ENCODE peak calls at places on chromosome 7, in seven cellular contexts. One of them, this sample, is unnamed.

GRCh38 chr7:44315504-44315903 is 9.9 kb downstream of the CAMK2B start:
- DNase-seq in KBM-7: no peak
- DNase-seq in ovary: no peak
- DNase-seq in NT2/D1: no peak
- DNase-seq in activated CD4-positive, CD25-positive, alpha-beta regulatory T cell: no peak
- DNase-seq in HFF-Myc: no peak
- DNase-seq in stimulated activated CD4-positive, alpha-beta T cell treated with anti-CD3 and anti-CD28 coated beads, Interleukin-2, amount 100 ng/mL, for 24 hours: no peak
- DNase-seq in this sample: no peak

GRCh38 chr7:137948083-137948844 is 53.6 kb downstream of the CREB3L2 start:
- DNase-seq in KBM-7: no peak
- DNase-seq in stimulated activated CD4-positive, alpha-beta T cell treated with anti-CD3 and anti-CD28 coated beads, Interleukin-2, amount 100 ng/mL, for 24 hours: no peak
- DNase-seq in NT2/D1: no peak
- DNase-seq in activated CD4-positive, CD25-positive, alpha-beta regulatory T cell: no peak
- DNase-seq in ovary: no peak
- DNase-seq in HFF-Myc: no peak
- DNase-seq in this sample: no peak

GRCh38 chr7:94378396-94378795 is 16.3 kb upstream of the COL1A2 start:
- DNase-seq in NT2/D1: no peak
- DNase-seq in ovary: no peak
- DNase-seq in KBM-7: no peak
- DNase-seq in stimulated activated CD4-positive, alpha-beta T cell treated with anti-CD3 and anti-CD28 coated beads, Interleukin-2, amount 100 ng/mL, for 24 hours: no peak
- DNase-seq in HFF-Myc: no peak
- DNase-seq in activated CD4-positive, CD25-positive, alpha-beta regulatory T cell: no peak
- DNase-seq in this sample: no peak

GRCh38 chr7:2213551-2214215 is 19.1 kb downstream of the MAD1L1 start:
- DNase-seq in KBM-7: no peak
- DNase-seq in stimulated activated CD4-positive, alpha-beta T cell treated with anti-CD3 and anti-CD28 coated beads, Interleukin-2, amount 100 ng/mL, for 24 hours: no peak
- DNase-seq in NT2/D1: no peak
- DNase-seq in activated CD4-positive, CD25-positive, alpha-beta regulatory T cell: no peak
- DNase-seq in ovary: no peak
- DNase-seq in HFF-Myc: no peak
- DNase-seq in this sample: no peak

GRCh38 chr7:2357165-2357564 is 2.5 kb downstream of the EIF3B start:
- DNase-seq in activated CD4-positive, CD25-positive, alpha-beta regulatory T cell: no peak
- DNase-seq in HFF-Myc: no peak
- DNase-seq in KBM-7: no peak
- DNase-seq in stimulated activated CD4-positive, alpha-beta T cell treated with anti-CD3 and anti-CD28 coated beads, Interleukin-2, amount 100 ng/mL, for 24 hours: no peak
- DNase-seq in NT2/D1: no peak
- DNase-seq in ovary: no peak
- DNase-seq in this sample: no peak

GRCh38 chr7:70000747-70001348 is 402.6 kb downstream of the AUTS2 start:
- DNase-seq in HFF-Myc: no peak
- DNase-seq in NT2/D1: no peak
- DNase-seq in stimulated activated CD4-positive, alpha-beta T cell treated with anti-CD3 and anti-CD28 coated beads, Interleukin-2, amount 100 ng/mL, for 24 hours: no peak
- DNase-seq in KBM-7: no peak
- DNase-seq in ovary: no peak
- DNase-seq in activated CD4-positive, CD25-positive, alpha-beta regulatory T cell: no peak
- DNase-seq in this sample: no peak

GRCh38 chr7:11448319-11448718 is 383.7 kb downstream of the THSD7A start:
- DNase-seq in NT2/D1: no peak
- DNase-seq in HFF-Myc: no peak
- DNase-seq in ovary: no peak
- DNase-seq in stimulated activated CD4-positive, alpha-beta T cell treated with anti-CD3 and anti-CD28 coated beads, Interleukin-2, amount 100 ng/mL, for 24 hours: no peak
- DNase-seq in activated CD4-positive, CD25-positive, alpha-beta regulatory T cell: no peak
- DNase-seq in KBM-7: no peak
- DNase-seq in this sample: no peak

GRCh38 chr7:98168904-98169621 is 42.2 kb upstream of the BHLHA15 start:
- DNase-seq in stimulated activated CD4-positive, alpha-beta T cell treated with anti-CD3 and anti-CD28 coated beads, Interleukin-2, amount 100 ng/mL, for 24 hours: no peak
- DNase-seq in NT2/D1: no peak
- DNase-seq in ovary: no peak
- DNase-seq in KBM-7: no peak
- DNase-seq in activated CD4-positive, CD25-positive, alpha-beta regulatory T cell: no peak
- DNase-seq in HFF-Myc: no peak
- DNase-seq in this sample: no peak

GRCh38 chr7:152761116-152761748 is 1.7 kb downstream of the ACTR3B start:
- DNase-seq in stimulated activated CD4-positive, alpha-beta T cell treated with anti-CD3 and anti-CD28 coated beads, Interleukin-2, amount 100 ng/mL, for 24 hours: no peak
- DNase-seq in NT2/D1: no peak
- DNase-seq in activated CD4-positive, CD25-positive, alpha-beta regulatory T cell: no peak
- DNase-seq in ovary: no peak
- DNase-seq in KBM-7: no peak
- DNase-seq in HFF-Myc: no peak
- DNase-seq in this sample: peak; percentile 86

GRCh38 chr7:824664-825063 is 7.6 kb upstream of the SUN1 start:
- DNase-seq in stimulated activated CD4-positive, alpha-beta T cell treated with anti-CD3 and anti-CD28 coated beads, Interleukin-2, amount 100 ng/mL, for 24 hours: no peak
- DNase-seq in NT2/D1: no peak
- DNase-seq in HFF-Myc: no peak
- DNase-seq in activated CD4-positive, CD25-positive, alpha-beta regulatory T cell: no peak
- DNase-seq in ovary: no peak
- DNase-seq in KBM-7: no peak
- DNase-seq in this sample: no peak

GRCh38 chr7:73822319-73823173 is 8.2 kb upstream of the CLDN4 start:
- DNase-seq in stimulated activated CD4-positive, alpha-beta T cell treated with anti-CD3 and anti-CD28 coated beads, Interleukin-2, amount 100 ng/mL, for 24 hours: no peak
- DNase-seq in activated CD4-positive, CD25-positive, alpha-beta regulatory T cell: no peak
- DNase-seq in NT2/D1: no peak
- DNase-seq in HFF-Myc: peak; percentile 81
- DNase-seq in ovary: no peak
- DNase-seq in KBM-7: no peak
- DNase-seq in this sample: peak; percentile 100

GRCh38 chr7:38323156-38323555 is 49.7 kb upstream of the TARP start:
- DNase-seq in ovary: no peak
- DNase-seq in KBM-7: no peak
- DNase-seq in NT2/D1: no peak
- DNase-seq in HFF-Myc: no peak
- DNase-seq in stimulated activated CD4-positive, alpha-beta T cell treated with anti-CD3 and anti-CD28 coated beads, Interleukin-2, amount 100 ng/mL, for 24 hours: no peak
- DNase-seq in activated CD4-positive, CD25-positive, alpha-beta regulatory T cell: no peak
- DNase-seq in this sample: no peak

GRCh38 chr7:103752995-103753394 is 236.5 kb downstream of the RELN start:
- DNase-seq in KBM-7: no peak
- DNase-seq in stimulated activated CD4-positive, alpha-beta T cell treated with anti-CD3 and anti-CD28 coated beads, Interleukin-2, amount 100 ng/mL, for 24 hours: no peak
- DNase-seq in ovary: no peak
- DNase-seq in NT2/D1: no peak
- DNase-seq in activated CD4-positive, CD25-positive, alpha-beta regulatory T cell: no peak
- DNase-seq in HFF-Myc: no peak
- DNase-seq in this sample: peak; percentile 69

GRCh38 chr7:136142583-136142982 is 165.4 kb upstream of the MTPN start:
- DNase-seq in ovary: no peak
- DNase-seq in KBM-7: no peak
- DNase-seq in HFF-Myc: no peak
- DNase-seq in activated CD4-positive, CD25-positive, alpha-beta regulatory T cell: no peak
- DNase-seq in NT2/D1: no peak
- DNase-seq in stimulated activated CD4-positive, alpha-beta T cell treated with anti-CD3 and anti-CD28 coated beads, Interleukin-2, amount 100 ng/mL, for 24 hours: no peak
- DNase-seq in this sample: no peak

GRCh38 chr7:150428671-150429451 is 21.6 kb upstream of the GIMAP8 start:
- DNase-seq in NT2/D1: no peak
- DNase-seq in KBM-7: peak; percentile 98
- DNase-seq in stimulated activated CD4-positive, alpha-beta T cell treated with anti-CD3 and anti-CD28 coated beads, Interleukin-2, amount 100 ng/mL, for 24 hours: no peak
- DNase-seq in HFF-Myc: peak; percentile 98
- DNase-seq in ovary: no peak
- DNase-seq in activated CD4-positive, CD25-positive, alpha-beta regulatory T cell: no peak
- DNase-seq in this sample: peak; percentile 97

GRCh38 chr7:81075150-81075549 is 156.3 kb upstream of the SEMA3C start:
- DNase-seq in NT2/D1: no peak
- DNase-seq in KBM-7: no peak
- DNase-seq in ovary: no peak
- DNase-seq in stimulated activated CD4-positive, alpha-beta T cell treated with anti-CD3 and anti-CD28 coated beads, Interleukin-2, amount 100 ng/mL, for 24 hours: no peak
- DNase-seq in activated CD4-positive, CD25-positive, alpha-beta regulatory T cell: no peak
- DNase-seq in HFF-Myc: no peak
- DNase-seq in this sample: peak; percentile 35